ENCODE peak calls at places on chromosomes 2 and 18, in six cellular contexts. L is Panc1, X is lower lobe of right lung, S is heart right ventricle, Z is upper lobe of right lung, Y is right cardiac atrium. D is an unnamed sample. For H3K4me1, the result is how much of the 10 kb centered on the place peaks cover.

GRCh38 chr2:9991829-9992273 is 40.4 kb downstream of the GRHL1 start:
- ATAC-seq in S (peak), L (no peak), X (peak), Y (peak), Z (peak), D (no peak)

GRCh38 chr2:197147942-197148341 is 162.6 kb downstream of the ANKRD44 start:
- ATAC-seq in S (no peak), L (no peak), X (no peak), Y (no peak), Z (no peak), D (no peak)

GRCh38 chr2:15170068-15170775 is 390.9 kb downstream of the NBAS start:
- ATAC-seq in L (no peak), X (no peak), Y (peak), Z (peak), S (peak), D (no peak)

GRCh38 chr2:31748041-31748440 is 167.3 kb upstream of the SRD5A2 start:
- ATAC-seq in Y (no peak), X (no peak), S (no peak), Z (no peak), L (no peak), D (no peak)

GRCh38 chr18:25053484-25053883 is 298.5 kb downstream of the ZNF521 start:
- ATAC-seq in Z (no peak), Y (no peak), S (no peak), L (no peak), X (no peak), D (peak)

GRCh38 chr2:163515836-163516235 is 220.0 kb downstream of the FIGN start:
- ATAC-seq in S (no peak), Y (no peak), X (no peak), Z (no peak), L (no peak), D (no peak)

GRCh38 chr2:12416600-12416999 is 300.1 kb upstream of the TRIB2 start:
- ATAC-seq in Z (peak), X (peak), S (peak), Y (peak), L (no peak), D (no peak)

GRCh38 chr18:11163668-11164067 is 14.3 kb upstream of the PIEZO2 start:
- ATAC-seq in X (peak), S (peak), Z (peak), Y (peak), L (peak), D (peak)

GRCh38 chr2:230697676-230698075 is 15.0 kb upstream of the CAB39 start:
- ATAC-seq in X (no peak), L (no peak), Z (no peak), Y (no peak), S (no peak), D (no peak)

GRCh38 chr2:168456526-168457176 is 579 bp downstream of the CERS6 start:
- ATAC-seq in Z (peak), L (peak), Y (peak), X (peak), S (peak), D (peak)

GRCh38 chr2:85042330-85042729 is 71.4 kb downstream of the KCMF1 start:
- ATAC-seq in X (no peak), L (no peak), Z (no peak), Y (no peak), S (no peak), D (no peak)

GRCh38 chr2:28684142-28684858 is 67.3 kb upstream of the PPP1CB start:
- ATAC-seq in X (no peak), S (no peak), L (no peak), Y (no peak), Z (no peak), D (no peak)

GRCh38 chr2:28687640-28688039 is 64.0 kb upstream of the PPP1CB start:
- ATAC-seq in Y (no peak), S (no peak), X (no peak), Z (no peak), L (no peak), D (no peak)

GRCh38 chr2:28689764-28690163 is 61.9 kb upstream of the PPP1CB start:
- ATAC-seq in L (no peak), Z (no peak), X (no peak), Y (no peak), S (no peak), D (no peak)

GRCh38 chr2:28688784-28689183 is 62.8 kb upstream of the PPP1CB start:
- ATAC-seq in Y (no peak), X (no peak), Z (no peak), S (no peak), L (no peak), D (no peak)

DNA sequence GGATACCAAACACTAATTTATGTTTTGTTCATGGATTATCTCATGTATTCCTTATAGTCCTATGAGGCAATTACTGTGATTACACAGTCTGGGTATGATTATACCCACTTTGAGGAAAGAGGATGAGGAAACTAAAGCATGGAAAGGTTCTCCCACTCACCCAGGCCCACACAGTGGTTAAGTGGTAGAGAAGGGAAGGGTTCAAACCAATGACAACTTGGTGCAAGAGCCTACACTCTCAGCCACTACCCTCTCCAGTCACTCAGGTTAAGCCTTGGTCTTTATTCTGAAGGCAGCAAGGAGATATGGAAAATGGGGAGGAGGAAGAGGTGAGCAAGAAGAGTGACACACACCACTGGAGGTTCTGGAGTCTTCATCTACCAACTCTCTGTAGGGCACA is 64.4 kb upstream of the PPP1CB start:
- ATAC-seq in Z (peak), L (no peak), Y (no peak), S (no peak), X (peak), D (no peak)
- H3K27ac ChIP-seq in Z (no peak), L (no peak), Y (no peak), S (no peak), X (no peak), D (no peak)

DNA sequence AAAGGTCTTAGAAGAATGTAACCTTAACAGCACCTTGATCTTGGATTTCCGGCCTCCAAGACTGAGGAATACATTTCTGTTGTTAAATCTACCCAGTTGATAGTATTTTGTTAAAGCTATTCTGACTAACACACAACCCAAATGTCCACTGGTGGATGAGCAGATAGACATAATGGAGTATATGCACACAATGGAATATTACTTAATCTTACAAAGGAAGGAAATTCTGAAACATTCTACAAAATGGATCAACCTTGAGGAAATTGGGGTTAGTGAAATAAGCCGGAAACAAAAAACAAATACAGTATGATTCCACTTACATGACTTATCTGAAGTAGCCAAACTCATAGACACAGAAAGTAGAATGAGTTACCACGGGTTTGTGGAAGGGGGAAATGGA is 168.7 kb downstream of the ZNF804A start:
- ATAC-seq in L (no peak), X (no peak), Y (no peak), Z (no peak), S (no peak), D (no peak)
- H3K4me3 ChIP-seq in L (no peak), X (no peak), Y (no peak), Z (no peak), S (no peak), D (no peak)

DNA sequence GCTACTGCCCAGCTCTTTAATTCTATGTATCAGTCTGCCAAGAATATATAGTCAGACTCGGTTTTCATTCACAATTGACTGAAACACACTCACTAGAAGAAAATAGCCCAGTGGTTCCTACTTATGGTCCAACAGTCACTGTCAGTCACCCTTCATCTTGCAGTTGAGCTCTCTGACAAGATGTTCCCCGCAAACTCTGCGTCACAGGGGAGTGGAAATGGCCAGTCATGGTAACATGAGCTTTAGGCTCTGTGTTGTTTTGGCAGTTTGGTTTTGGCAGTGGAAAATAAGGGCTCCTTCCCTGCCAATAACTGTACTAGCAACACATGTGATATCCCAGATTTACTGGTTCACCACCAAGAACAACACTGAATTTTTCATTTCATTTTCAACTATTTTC is 122.5 kb downstream of the PRPF40A start:
- ATAC-seq in Z (no peak), Y (peak), X (peak), S (peak), L (no peak), D (peak)
- H3K4me1 ChIP-seq in Z (under half), Y (under half), X (under half), S (under half), L (under half), D (under half)

DNA sequence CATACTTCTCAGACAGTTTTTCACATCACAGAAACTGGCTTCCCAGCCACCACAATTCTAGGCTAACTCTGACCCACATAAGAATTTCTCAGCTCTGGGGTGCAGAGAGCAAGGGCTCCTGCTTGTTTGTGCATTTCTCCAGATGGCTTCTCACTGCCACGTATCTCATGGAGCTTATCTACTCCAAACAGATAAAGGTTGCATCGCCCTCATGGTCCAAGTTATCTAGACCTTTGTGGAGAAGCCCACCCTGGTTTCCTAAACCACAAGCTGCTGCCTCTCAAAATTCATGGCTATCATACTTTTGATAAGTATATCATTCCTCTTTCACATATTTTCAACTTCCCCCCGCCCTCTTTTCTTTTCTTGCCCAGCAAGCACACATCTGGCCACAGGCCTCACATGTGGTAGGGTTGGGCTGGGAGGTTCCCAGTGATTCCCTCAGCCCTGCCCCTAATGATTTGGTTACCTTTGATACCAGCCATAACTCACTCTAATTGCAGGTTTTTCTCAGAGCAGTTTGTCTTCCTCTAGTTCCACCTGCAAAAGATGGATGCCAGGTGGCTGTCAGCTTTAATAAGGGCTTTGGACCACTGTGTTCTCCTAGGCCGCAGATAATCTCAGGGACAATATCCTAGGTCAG is 146.0 kb downstream of the RHBDD1 start:
- ATAC-seq in S (no peak), Z (no peak), Y (no peak), L (no peak), X (no peak), D (no peak)
- H3K27ac ChIP-seq in S (no peak), Z (no peak), Y (no peak), L (no peak), X (no peak), D (no peak)

DNA sequence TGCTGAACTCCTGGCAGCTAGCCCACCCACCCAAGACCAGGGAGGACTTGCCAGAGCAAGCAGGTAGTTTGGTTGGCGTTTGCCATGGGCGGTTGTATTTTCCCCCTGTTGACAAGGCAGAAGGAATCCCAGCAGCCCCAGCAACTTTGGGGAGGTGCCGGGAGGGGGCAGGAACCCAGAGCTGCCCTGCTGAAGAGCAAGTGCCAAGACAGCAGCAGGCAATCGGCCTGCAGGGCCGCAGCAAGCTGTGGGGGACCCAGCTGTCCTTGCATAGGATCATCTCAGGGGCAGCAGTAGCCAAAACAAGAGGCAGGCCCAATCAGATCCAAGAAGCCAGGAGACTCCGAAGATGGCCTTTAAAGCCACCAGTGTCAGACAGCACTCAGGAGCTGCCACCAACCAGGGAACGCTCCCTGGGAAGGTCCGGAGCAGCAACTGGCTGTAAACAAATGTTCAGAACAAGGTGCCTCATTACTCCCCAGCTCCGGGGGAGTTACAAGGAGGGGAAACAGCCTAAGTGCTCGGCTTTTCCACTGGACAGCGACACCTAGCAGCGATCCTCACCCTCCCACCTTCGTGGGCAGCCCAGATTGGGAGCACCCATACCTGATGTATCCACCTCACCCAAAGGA is 2.1 kb downstream of the ST8SIA5 start:
- ATAC-seq in L (no peak), X (no peak), S (no peak), Y (no peak), Z (no peak), D (no peak)
- H3K4me3 ChIP-seq in L (no peak), X (no peak), S (no peak), Y (no peak), Z (no peak), D (no peak)

GRCh38 chr2:62337403-62337802 is 141.5 kb downstream of the B3GNT2 start:
- ATAC-seq in Z (no peak), Y (no peak), X (no peak), L (no peak), S (no peak), D (no peak)

GRCh38 chr2:62333961-62334360 is 138.0 kb downstream of the B3GNT2 start:
- ATAC-seq in S (no peak), X (no peak), Z (no peak), Y (no peak), L (no peak), D (no peak)

GRCh38 chr2:62330959-62331358 is 135.0 kb downstream of the B3GNT2 start:
- ATAC-seq in X (no peak), Z (no peak), Y (no peak), S (no peak), L (no peak), D (no peak)

GRCh38 chr2:62329797-62330196 is 133.9 kb downstream of the B3GNT2 start:
- ATAC-seq in Z (no peak), S (no peak), X (no peak), L (no peak), Y (no peak), D (no peak)

GRCh38 chr2:62334440-62335058 is 138.6 kb downstream of the B3GNT2 start:
- ATAC-seq in Y (no peak), S (no peak), X (no peak), Z (no peak), L (no peak), D (no peak)
- H3K4me1 ChIP-seq in Y (under half), S (under half), X (under half), Z (under half), L (under half), D (under half)

GRCh38 chr2:21175895-21176646 is 52.3 kb downstream of the TDRD15 start:
- ATAC-seq in L (no peak), X (no peak), Y (peak), Z (no peak), S (no peak), D (no peak)
- H3K27ac ChIP-seq in L (no peak), X (no peak), Y (no peak), Z (no peak), S (peak), D (no peak)

GRCh38 chr2:70124983-70125480 is 37.8 kb downstream of the PCBP1 start:
- ATAC-seq in S (peak), Z (peak), L (peak), X (peak), Y (peak), D (peak)
- H3K4me3 ChIP-seq in S (peak), Z (peak), L (peak), X (peak), Y (peak), D (peak)

GRCh38 chr18:76487076-76487475 is 8.0 kb downstream of the ZNF516 start:
- ATAC-seq in Z (no peak), L (no peak), X (no peak), Y (no peak), S (no peak), D (no peak)

GRCh38 chr18:76488190-76488589 is 6.9 kb downstream of the ZNF516 start:
- ATAC-seq in Z (no peak), L (no peak), X (no peak), Y (no peak), S (no peak), D (no peak)

GRCh38 chr18:76487782-76488181 is 7.3 kb downstream of the ZNF516 start:
- ATAC-seq in Y (no peak), L (no peak), Z (no peak), S (no peak), X (no peak), D (no peak)

GRCh38 chr18:76486029-76486428 is 9.0 kb downstream of the ZNF516 start:
- ATAC-seq in L (no peak), S (no peak), Z (no peak), X (no peak), Y (no peak), D (no peak)

DNA sequence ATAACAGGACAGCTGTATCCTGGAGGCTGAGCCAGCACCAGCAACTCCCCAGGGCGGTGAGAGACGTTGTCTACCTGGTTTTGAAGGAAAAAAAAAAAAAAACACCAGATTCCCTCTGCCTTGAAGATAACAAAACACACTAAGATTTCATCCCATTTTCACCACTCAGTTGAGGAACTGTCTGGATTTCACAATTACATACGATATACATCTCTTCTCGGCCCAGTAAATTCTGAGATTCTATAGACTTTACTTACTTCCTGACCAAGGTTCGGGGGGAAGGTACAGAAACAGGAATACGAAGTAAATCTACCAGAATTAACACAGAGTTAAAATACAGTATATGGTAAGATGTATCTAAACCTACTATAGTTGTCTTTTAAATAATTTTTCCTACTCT is 8.4 kb downstream of the ZNF516 start:
- ATAC-seq in X (no peak), L (no peak), Z (no peak), Y (no peak), S (no peak), D (no peak)
- H3K4me1 ChIP-seq in X (under half), L (under half), Z (under half), Y (under half), S (under half), D (under half)

GRCh38 chr2:98457045-98457696 is 12.5 kb downstream of the INPP4A start:
- ATAC-seq in Z (no peak), Y (no peak), L (peak), S (no peak), X (no peak), D (no peak)
- H3K27ac ChIP-seq in Z (no peak), Y (no peak), L (no peak), S (no peak), X (no peak), D (peak)